ENCODE peak calls at places on chromosome 21, in six cellular contexts. Z is CD4-positive, alpha-beta memory T cell; R is DMS 273 treated with DMSO at 0.1 percent for 48 hours; Y is GM03348; G is amygdala; K is cardiac fibroblast. A is an unnamed sample.

GRCh38 chr21:39153373-39153772 is 29.9 kb downstream of the PSMG1 start:
- DNase-seq in G (no peak), K (peak), Z (no peak), R (no peak), Y (no peak), A (no peak)

GRCh38 chr21:42674351-42674940 is 21.0 kb downstream of the PDE9A start:
- DNase-seq in G (no peak), Y (no peak), K (peak), R (no peak), Z (no peak), A (no peak)

GRCh38 chr21:28705616-28706015 is 287.1 kb downstream of the LTN1 start:
- DNase-seq in Y (no peak), G (no peak), Z (no peak), R (no peak), K (peak), A (no peak)

GRCh38 chr21:27425172-27425571 is 458.3 kb upstream of the ADAMTS5 start:
- DNase-seq in Z (no peak), R (no peak), Y (no peak), G (no peak), K (peak), A (no peak)

GRCh38 chr21:28333455-28334108 is 659.1 kb downstream of the LTN1 start:
- DNase-seq in Z (no peak), K (peak), G (no peak), Y (peak), R (no peak), A (no peak)

GRCh38 chr21:45993210-45994085 is 11.9 kb downstream of the COL6A1 start:
- DNase-seq in G (no peak), Z (no peak), K (no peak), Y (no peak), R (no peak), A (peak)

GRCh38 chr21:37564341-37564923 is 197.9 kb downstream of the DYRK1A start:
- DNase-seq in G (peak), Y (peak), Z (peak), R (peak), K (peak), A (peak)

GRCh38 chr21:41956926-41957729 is 3.3 kb upstream of the C2CD2 start:
- DNase-seq in K (peak), Z (no peak), Y (peak), G (no peak), R (no peak), A (no peak)

GRCh38 chr21:44572959-44573583 is 458 bp upstream of the KRTAP10-4 start:
- DNase-seq in R (no peak), Y (no peak), G (no peak), K (no peak), Z (no peak), A (no peak)

GRCh38 chr21:41559658-41560599 is 52.0 kb upstream of the TMPRSS2 start:
- DNase-seq in Y (peak), K (peak), G (no peak), Z (no peak), R (no peak), A (no peak)

GRCh38 chr21:33824156-33824941 is 91.3 kb downstream of the ATP5PO start:
- DNase-seq in Z (no peak), G (no peak), K (no peak), Y (no peak), R (no peak), A (no peak)

GRCh38 chr21:33403786-33404571 is 766 bp downstream of the IFNGR2 start:
- DNase-seq in Z (no peak), G (peak), K (peak), R (no peak), Y (peak), A (peak)

GRCh38 chr21:41778974-41779600 is 12.2 kb upstream of the RIPK4 start:
- DNase-seq in G (no peak), Z (no peak), Y (no peak), K (no peak), R (no peak), A (no peak)

GRCh38 chr21:46634966-46635323 is 529 bp upstream of the PRMT2 start:
- DNase-seq in G (peak), Z (no peak), R (peak), Y (peak), K (peak), A (no peak)

GRCh38 chr21:35843911-35844667 is 216.2 kb downstream of the SETD4 start:
- DNase-seq in G (no peak), Z (no peak), Y (peak), R (no peak), K (peak), A (no peak)

GRCh38 chr21:42677339-42678117 is 24.1 kb downstream of the PDE9A start:
- DNase-seq in Z (no peak), G (no peak), R (no peak), K (peak), Y (no peak), A (no peak)